ENCODE peak calls at places on chromosome 6, in seven cellular contexts. J is spleen, F is OCI-LY7, M is AG10803, O is colonic mucosa, N is testis, Z is neural progenitor cell. E is an unnamed sample.

GRCh38 chr6:107113460-107114212 is 1.7 kb downstream of the BEND3 start:
- DNase-seq in J (no peak), F (peak; percentile 47), M (no peak), O (peak; percentile 56), N (peak; percentile 38), Z (no peak), E (no peak)

GRCh38 chr6:49637333-49637698 is 677 bp upstream of the RHAG start:
- DNase-seq in J (no peak), F (no peak), M (no peak), O (no peak), N (no peak), Z (no peak), E (no peak)

GRCh38 chr6:2713473-2714358 is 37.0 kb downstream of the MYLK4 start:
- DNase-seq in J (no peak), F (no peak), M (no peak), O (no peak), N (no peak), Z (no peak), E (peak; percentile 88)

GRCh38 chr6:152124432-152125074 is 317.1 kb downstream of the ESR1 start:
- DNase-seq in J (no peak), F (peak; percentile 44), M (peak; percentile 74), O (no peak), N (no peak), Z (peak; percentile 42), E (peak; percentile 49)

GRCh38 chr6:33696538-33697518 is 14.7 kb downstream of the UQCC2 start:
- DNase-seq in J (peak; percentile 86), F (peak; percentile 80), M (peak; percentile 33), O (no peak), N (no peak), Z (no peak), E (no peak)

GRCh38 chr6:44052419-44053011 is 74.7 kb downstream of the MRPL14 start:
- DNase-seq in J (peak; percentile 51), F (no peak), M (peak; percentile 87), O (no peak), N (no peak), Z (peak; percentile 59), E (peak; percentile 75)

GRCh38 chr6:149541139-149541538 is 4.7 kb downstream of the PPIL4 start:
- DNase-seq in J (no peak), F (no peak), M (no peak), O (no peak), N (no peak), Z (no peak), E (no peak)

GRCh38 chr6:7882505-7883257 is 27.9 kb downstream of the TXNDC5 start:
- DNase-seq in J (peak; percentile 29), F (no peak), M (no peak), O (no peak), N (no peak), Z (no peak), E (no peak)

GRCh38 chr6:132511836-132512230 is 1.1 kb downstream of the STX7 start:
- DNase-seq in J (no peak), F (peak; percentile 29), M (no peak), O (no peak), N (no peak), Z (no peak), E (no peak)

GRCh38 chr6:137097526-137097925 is 52.8 kb upstream of the IL20RA start:
- DNase-seq in J (no peak), F (no peak), M (no peak), O (no peak), N (no peak), Z (no peak), E (no peak)

GRCh38 chr6:117469791-117470190 is 12.7 kb upstream of the DCBLD1 start:
- DNase-seq in J (no peak), F (no peak), M (no peak), O (no peak), N (no peak), Z (no peak), E (no peak)

GRCh38 chr6:119348308-119349040 is 1.1 kb downstream of the MAN1A1 start:
- DNase-seq in J (peak; percentile 90), F (peak; percentile 63), M (no peak), O (peak; percentile 78), N (peak; percentile 33), Z (peak; percentile 71), E (no peak)

GRCh38 chr6:127069659-127070279 is 48.7 kb upstream of the RSPO3 start:
- DNase-seq in J (no peak), F (peak; percentile 21), M (peak; percentile 43), O (no peak), N (no peak), Z (peak; percentile 55), E (peak; percentile 14)

GRCh38 chr6:170137911-170138910 is 152.7 kb downstream of the DLL1 start:
- DNase-seq in J (peak; percentile 56), F (no peak), M (no peak), O (no peak), N (peak; percentile 12), Z (no peak), E (no peak)

GRCh38 chr6:46735720-46736031 is 501 bp upstream of the PLA2G7 start:
- DNase-seq in J (no peak), F (no peak), M (no peak), O (no peak), N (no peak), Z (no peak), E (no peak)
- H3K4me3 ChIP-seq in J (no peak overlapping the region), F (no peak overlapping the region), M (no peak overlapping the region), O (peak overlapping the region; percentile 58), N (peak overlapping the region; percentile 64), Z (peak overlapping the region; percentile 76), E (peak overlapping the region; percentile 51)

GRCh38 chr6:42165016-42165415 is 8.1 kb upstream of the GUCA1A start:
- DNase-seq in J (no peak), F (no peak), M (peak; percentile 92), O (no peak), N (no peak), Z (no peak), E (no peak)

GRCh38 chr6:42173101-42173500 is at the start of gene GUCA1A:
- DNase-seq in J (no peak), F (no peak), M (no peak), O (no peak), N (no peak), Z (no peak), E (no peak)

GRCh38 chr6:42166444-42167141 is 6.6 kb upstream of the GUCA1A start:
- DNase-seq in J (no peak), F (peak; percentile 77), M (peak; percentile 43), O (peak; percentile 90), N (peak; percentile 81), Z (peak; percentile 87), E (peak; percentile 59)

GRCh38 chr6:42171813-42172595 is 1.2 kb upstream of the GUCA1A start:
- DNase-seq in J (no peak), F (no peak), M (no peak), O (no peak), N (no peak), Z (no peak), E (no peak)

GRCh38 chr6:42168650-42169049 is 4.5 kb upstream of the GUCA1A start:
- DNase-seq in J (no peak), F (no peak), M (no peak), O (no peak), N (no peak), Z (no peak), E (no peak)
- TF ChIP-seq CTCF in J (no peak), F (no peak), M (peak; percentile 12), O (no peak), N (no peak), Z (no peak), E (peak; percentile 23)

GRCh38 chr6:13177617-13178506 is 150.5 kb downstream of the TBC1D7 start:
- DNase-seq in J (no peak), F (no peak), M (no peak), O (no peak), N (no peak), Z (no peak), E (no peak)
- H3K4me3 ChIP-seq in J (no peak overlapping the region), F (no peak overlapping the region), M (no peak overlapping the region), O (no peak overlapping the region), N (no peak overlapping the region), Z (no peak overlapping the region), E (no peak overlapping the region)

DNA sequence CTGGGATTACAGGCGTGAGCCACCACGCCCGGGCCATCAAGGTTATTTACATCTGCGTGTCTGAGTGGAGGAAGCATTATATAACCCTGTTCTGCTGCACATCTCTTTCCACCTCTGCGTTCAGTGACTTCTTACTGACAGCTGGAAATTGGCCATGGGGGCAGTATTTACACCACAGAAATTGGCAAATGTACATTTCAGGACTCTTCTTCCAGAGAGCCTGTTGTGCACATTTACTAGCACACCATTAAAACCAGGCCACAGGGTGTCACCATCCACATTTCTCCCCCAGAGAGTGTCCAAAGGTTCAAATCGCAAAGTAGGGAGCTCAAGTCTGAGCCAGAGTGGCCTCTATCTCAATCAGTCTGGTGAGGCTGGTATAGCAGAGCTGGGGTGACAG is 62.9 kb upstream of the SNX9 start:
- DNase-seq in J (no peak), F (no peak), M (no peak), O (no peak), N (no peak), Z (no peak), E (no peak)
- TF ChIP-seq CTCF in J (no peak), F (no peak), M (no peak), O (no peak), N (no peak), Z (no peak), E (no peak)

DNA sequence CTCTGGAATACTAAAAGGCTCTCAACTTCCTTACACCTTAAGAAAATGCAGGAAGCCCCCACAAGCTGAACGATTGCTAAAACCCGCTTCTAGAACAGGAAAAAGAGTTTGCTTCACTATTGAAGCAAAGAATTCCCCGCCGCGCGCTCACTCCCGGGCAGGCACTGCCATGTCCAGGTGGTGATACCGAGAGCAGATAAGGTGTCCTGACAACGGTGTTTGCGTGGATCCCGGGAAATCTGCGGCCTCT is 1.1 kb downstream of the RRAGD start:
- DNase-seq in J (no peak), F (peak; percentile 24), M (no peak), O (peak; percentile 32), N (peak; percentile 60), Z (no peak), E (no peak)
- H3K4me3 ChIP-seq in J (peak overlapping the region; percentile 56), F (peak overlapping the region; percentile 84), M (peak overlapping the region; percentile 18), O (peak overlapping the region; percentile 72), N (peak overlapping the region; percentile 87), Z (peak overlapping the region; percentile 89), E (peak overlapping the region; percentile 52)

GRCh38 chr6:134453792-134454510 is 136.0 kb upstream of the SGK1 start:
- DNase-seq in J (no peak), F (no peak), M (no peak), O (no peak), N (no peak), Z (no peak), E (no peak)

GRCh38 chr6:134452901-134453300 is 135.0 kb upstream of the SGK1 start:
- DNase-seq in J (no peak), F (no peak), M (no peak), O (no peak), N (no peak), Z (no peak), E (no peak)

GRCh38 chr6:134449781-134450180 is 131.9 kb upstream of the SGK1 start:
- DNase-seq in J (no peak), F (no peak), M (peak; percentile 28), O (no peak), N (no peak), Z (no peak), E (no peak)

GRCh38 chr6:134449004-134449403 is 131.1 kb upstream of the SGK1 start:
- DNase-seq in J (no peak), F (no peak), M (no peak), O (no peak), N (no peak), Z (no peak), E (no peak)

GRCh38 chr6:134451529-134451928 is 133.6 kb upstream of the SGK1 start:
- DNase-seq in J (no peak), F (peak; percentile 11), M (no peak), O (no peak), N (no peak), Z (no peak), E (no peak)
- TF ChIP-seq CTCF in J (no peak), F (peak; percentile 62), M (no peak), O (no peak), N (no peak), Z (no peak), E (no peak)